ENCODE peak calls at places on chromosomes 11 and 22, in seven cellular contexts. A, O, L, V, W, F and Z are unnamed samples. For H3K4me1, the result is how much of the 10 kb centered on the place peaks cover.

GRCh38 chr22:40509401-40510134 is 127.0 kb downstream of the MRTFA start:
- DNase-seq in V (peak), W (peak), O (peak), F (no peak), A (peak), L (no peak), Z (peak)

GRCh38 chr11:119806064-119806915 is 77.3 kb upstream of the NECTIN1 start:
- DNase-seq in V (no peak), O (peak), F (no peak), A (no peak), L (no peak), W (peak), Z (no peak)

GRCh38 chr22:45341503-45341902 is 31.8 kb downstream of the FAM118A start:
- DNase-seq in A (no peak), O (peak), W (no peak), F (no peak), L (no peak), V (no peak), Z (no peak)

GRCh38 chr11:2523821-2524391 is 79.1 kb downstream of the KCNQ1 start:
- DNase-seq in O (no peak), W (peak), V (peak), L (no peak), F (peak), A (no peak), Z (peak)

GRCh38 chr11:33893711-33894401 is 2.0 kb upstream of the LMO2 start:
- DNase-seq in V (peak), F (peak), O (no peak), W (no peak), L (no peak), A (no peak), Z (no peak)

GRCh38 chr22:29555065-29555644 is 1.6 kb upstream of the THOC5 start:
- DNase-seq in W (no peak), F (no peak), A (no peak), V (peak), O (peak), L (peak), Z (no peak)

GRCh38 chr11:61510980-61511373 is 2.4 kb downstream of the LRRC10B start:
- DNase-seq in O (no peak), A (no peak), W (no peak), V (no peak), F (no peak), L (no peak), Z (no peak)

GRCh38 chr11:43392713-43393112 is 34.0 kb downstream of the TTC17 start:
- DNase-seq in A (no peak), O (no peak), F (no peak), V (no peak), L (no peak), W (no peak), Z (no peak)

GRCh38 chr11:124610295-124610694 is 933 bp upstream of the PANX3 start:
- DNase-seq in W (no peak), F (no peak), O (no peak), V (no peak), L (no peak), A (no peak), Z (no peak)

GRCh38 chr11:11179239-11179638 is 173.8 kb downstream of the CSNK2A3 start:
- DNase-seq in L (peak), O (no peak), W (no peak), F (no peak), V (no peak), A (no peak), Z (no peak)

GRCh38 chr11:123065634-123066033 is 3.7 kb upstream of the HSPA8 start:
- DNase-seq in A (no peak), V (no peak), F (no peak), L (no peak), W (no peak), O (no peak), Z (no peak)

GRCh38 chr11:44005076-44005800 is 42.5 kb upstream of the ACCSL start:
- DNase-seq in F (no peak), O (no peak), L (no peak), V (peak), W (no peak), A (peak), Z (no peak)

GRCh38 chr22:19757140-19757984 is 3.2 kb upstream of the TBX1 start:
- DNase-seq in F (no peak), O (no peak), V (no peak), A (no peak), L (no peak), W (no peak), Z (no peak)

GRCh38 chr11:19316434-19316833 is 75.7 kb upstream of the E2F8 start:
- DNase-seq in A (no peak), F (no peak), L (no peak), O (peak), W (peak), V (peak), Z (peak)

GRCh38 chr11:76251223-76251575 is 44.9 kb upstream of the WNT11 start:
- DNase-seq in V (no peak), A (no peak), L (no peak), W (no peak), F (no peak), O (no peak), Z (peak)

GRCh38 chr11:73157141-73158010 is 15.3 kb upstream of the FCHSD2 start:
- DNase-seq in F (no peak), O (peak), V (no peak), A (no peak), W (peak), L (peak), Z (peak)

GRCh38 chr11:64970731-64971151 is 1.2 kb downstream of the MAJIN start:
- DNase-seq in A (no peak), O (no peak), V (no peak), F (no peak), W (no peak), L (no peak), Z (no peak)

GRCh38 chr11:92977401-92977800 is 8.0 kb downstream of the MTNR1B start:
- DNase-seq in O (no peak), A (no peak), W (no peak), V (no peak), F (no peak), L (no peak), Z (no peak)

GRCh38 chr11:104917259-104918112 is 19.2 kb upstream of the CASP12 start:
- DNase-seq in V (no peak), L (no peak), A (no peak), F (no peak), O (no peak), W (no peak), Z (no peak)

GRCh38 chr22:37639070-37639760 is at the start of gene SH3BP1:
- DNase-seq in A (peak), V (no peak), F (peak), O (peak), L (no peak), W (peak), Z (peak)

GRCh38 chr11:40722179-40722795 is 737.2 kb downstream of the LRRC4C start:
- DNase-seq in V (no peak), A (no peak), L (peak), O (no peak), W (no peak), F (no peak), Z (no peak)

GRCh38 chr11:120424970-120425332 is 86.6 kb upstream of the GRIK4 start:
- DNase-seq in A (no peak), L (no peak), O (no peak), W (no peak), V (no peak), F (no peak), Z (no peak)

DNA sequence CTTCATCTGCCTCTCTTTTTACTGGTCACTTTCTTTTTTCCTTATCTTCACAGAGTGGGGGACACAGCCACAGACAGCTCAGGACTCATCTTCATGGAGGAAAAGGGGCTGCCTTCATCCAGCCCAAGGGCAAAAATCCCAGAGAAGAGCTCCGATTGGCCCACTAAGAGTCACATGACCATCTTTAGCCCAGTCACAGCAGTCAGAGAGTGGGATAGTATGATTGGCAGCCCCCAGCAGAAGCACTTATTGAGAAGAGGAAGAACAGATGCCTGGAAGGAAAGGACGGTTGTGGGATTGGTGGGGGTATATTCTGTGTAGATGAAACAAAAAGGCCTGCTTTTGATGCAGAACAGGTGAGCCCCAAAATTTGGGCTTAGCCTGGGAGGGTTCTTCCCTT is 77.8 kb downstream of the MN1 start:
- DNase-seq in V (no peak), W (no peak), F (no peak), A (no peak), O (no peak), L (no peak), Z (no peak)
- H3K4me3 ChIP-seq in V (no peak), W (no peak), F (no peak), A (no peak), O (no peak), L (no peak), Z (no peak)

DNA sequence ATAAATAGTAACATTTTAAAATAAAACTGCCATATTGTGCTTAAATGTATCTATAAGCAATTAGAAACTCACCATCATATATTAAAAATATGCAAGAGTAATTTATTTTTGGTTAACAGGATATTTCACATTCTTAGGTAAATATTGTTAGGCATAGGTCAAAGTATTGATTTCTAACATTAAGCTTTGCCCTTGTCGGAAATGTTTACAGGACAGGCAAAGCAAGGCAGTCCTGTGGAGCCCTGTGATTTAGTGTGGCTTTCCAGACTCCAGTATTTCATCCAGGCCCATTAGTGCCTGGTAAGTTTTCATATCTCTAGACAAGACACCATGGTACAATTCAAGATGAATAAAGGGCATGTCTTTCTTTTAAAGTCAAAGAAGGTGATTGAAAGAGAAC is 114.9 kb upstream of the LARGE1 start:
- DNase-seq in V (no peak), A (no peak), O (no peak), F (no peak), L (no peak), W (no peak), Z (no peak)
- H3K27ac ChIP-seq in V (no peak), A (no peak), O (no peak), F (no peak), L (no peak), W (no peak), Z (no peak)

GRCh38 chr11:82980947-82981346 is 79.4 kb downstream of the DDIAS start:
- DNase-seq in L (no peak), V (no peak), O (no peak), W (no peak), A (no peak), F (no peak), Z (no peak)

GRCh38 chr11:82980292-82980691 is 78.8 kb downstream of the DDIAS start:
- DNase-seq in A (no peak), F (no peak), V (no peak), O (no peak), W (no peak), L (peak), Z (no peak)

GRCh38 chr11:82976786-82977185 is 75.2 kb downstream of the DDIAS start:
- DNase-seq in L (no peak), F (no peak), A (no peak), O (no peak), V (no peak), W (no peak), Z (no peak)

GRCh38 chr11:82979824-82980223 is 78.3 kb downstream of the DDIAS start:
- DNase-seq in A (no peak), F (no peak), W (no peak), V (no peak), L (no peak), O (no peak), Z (no peak)

DNA sequence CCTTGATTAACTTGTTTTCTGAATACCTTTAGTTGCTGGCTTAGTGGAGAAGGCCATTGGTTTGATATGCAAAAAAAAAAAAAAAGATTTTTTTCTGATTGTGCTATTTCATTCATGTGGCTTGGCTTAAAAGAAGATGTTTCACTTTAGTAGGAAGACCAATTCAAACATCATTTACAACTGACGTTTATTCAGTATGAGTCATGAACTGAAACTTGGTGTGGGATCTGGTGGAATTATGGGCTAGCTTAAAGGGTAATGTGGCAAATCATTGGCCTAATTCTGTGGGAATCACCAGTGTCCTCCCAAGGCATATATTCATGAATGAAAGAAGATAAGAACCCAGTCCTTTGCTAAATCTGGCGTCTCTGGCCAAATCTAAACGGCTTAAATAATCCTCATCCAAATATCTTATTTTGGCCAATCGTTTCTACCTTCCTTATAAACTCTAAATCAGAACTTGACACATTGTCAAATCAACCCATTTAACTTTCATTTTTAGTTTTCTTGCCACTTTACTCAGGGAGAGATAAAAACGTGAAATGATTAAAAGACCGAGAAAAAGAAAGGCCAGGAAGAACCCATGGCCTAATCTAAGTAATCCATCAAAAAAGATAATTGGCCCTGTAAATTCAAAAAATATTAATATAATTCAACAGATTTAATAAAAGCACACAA is 77.0 kb downstream of the DDIAS start:
- DNase-seq in L (peak), O (no peak), W (no peak), V (no peak), F (no peak), A (no peak), Z (no peak)
- H3K4me1 ChIP-seq in L (under half), O (under half), W (under half), V (under half), F (under half), A (under half), Z (under half)

DNA sequence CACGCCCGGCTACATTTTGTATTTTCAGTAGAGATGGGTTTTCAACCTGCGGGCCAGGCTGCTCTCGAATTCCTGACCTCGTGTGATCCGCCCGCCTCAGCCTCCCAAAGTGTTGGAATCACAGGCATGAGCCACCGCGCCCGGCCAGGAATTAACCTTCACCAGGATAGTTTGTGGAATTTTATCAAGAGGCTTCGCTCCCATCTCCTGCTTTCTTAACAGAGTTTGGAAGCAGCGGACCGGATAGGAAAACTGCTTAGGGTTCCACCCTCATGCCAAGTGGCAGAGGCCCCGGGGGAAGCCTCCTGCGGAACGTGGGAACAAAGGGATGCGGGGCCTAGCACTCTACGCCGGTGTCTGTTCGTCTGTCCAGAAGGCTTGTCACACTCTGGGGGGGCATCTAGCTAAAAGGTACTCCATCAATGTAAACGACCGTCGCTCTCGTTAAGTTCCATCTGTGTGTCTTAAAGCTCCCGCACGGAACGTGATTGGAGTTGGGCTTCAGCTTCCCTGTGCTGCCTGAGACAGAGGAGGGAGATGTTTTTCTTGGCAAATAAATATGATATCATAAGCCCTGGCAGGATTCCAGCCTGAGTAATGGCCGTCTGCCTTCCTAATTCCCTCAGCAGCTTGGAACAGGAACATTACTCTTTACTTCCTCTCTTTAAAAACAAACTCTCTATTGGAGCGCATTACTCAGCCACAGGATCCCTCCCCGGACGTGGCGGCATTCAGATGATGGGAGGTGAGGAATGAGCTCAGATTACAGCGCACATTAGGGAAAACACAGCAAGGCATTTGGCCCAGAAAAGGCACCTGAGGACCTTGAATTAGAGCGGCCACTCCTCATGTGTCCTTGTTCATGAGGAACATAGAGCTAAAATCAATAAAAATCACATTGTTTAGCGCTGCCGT is 230.2 kb downstream of the ST3GAL4 start:
- DNase-seq in O (peak), L (peak), W (peak), F (no peak), A (peak), V (peak), Z (peak)
- H3K4me3 ChIP-seq in O (peak), L (peak), W (peak), F (no peak), A (peak), V (peak), Z (peak)

DNA sequence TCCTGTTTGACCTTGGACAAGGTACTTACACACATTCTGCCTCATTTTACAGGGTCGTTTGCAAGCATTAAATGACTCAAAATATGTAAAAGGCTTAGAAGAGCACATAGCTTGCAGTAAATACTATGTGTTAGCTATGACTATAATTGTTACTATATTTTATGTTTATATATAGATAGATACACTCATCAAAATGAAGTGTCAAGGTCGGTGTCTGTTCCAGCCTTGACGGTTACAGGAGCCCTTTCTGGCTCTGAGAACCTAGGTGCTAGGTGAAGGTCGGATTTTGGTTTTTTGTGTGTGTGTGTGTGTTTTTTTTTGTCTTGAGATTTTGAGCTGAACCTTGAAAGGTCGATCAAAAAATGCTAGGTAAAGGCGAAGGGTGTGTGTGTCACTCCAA is 24.5 kb upstream of the LIMK2 start:
- DNase-seq in L (no peak), A (no peak), V (no peak), W (no peak), O (no peak), F (no peak), Z (no peak)
- H3K27ac ChIP-seq in L (no peak), A (no peak), V (no peak), W (no peak), O (no peak), F (no peak), Z (no peak)